ENCODE peak calls at places on chromosomes 16 and 17, in nine cellular contexts. E is NCI-H510A treated with DMSO at 0.1 percent for 48 hours; X is HTR-8/SVneo; T is putamen; G is NCI-H2081; S is GM04504; I is SK-N-SH; D is activated CD4-positive, alpha-beta memory T cell treated with anti-CD3 and anti-CD28 coated beads for 36 hours; N is ovary. M is an unnamed sample.

GRCh38 chr17:21039839-21040575 is 2.8 kb downstream of the USP22 start:
- DNase-seq in D (peak), T (no peak), N (no peak), X (peak), G (no peak), E (peak), I (peak), S (no peak), M (peak)

GRCh38 chr16:53291757-53292392 is 142.4 kb upstream of the RBL2 start:
- DNase-seq in T (no peak), S (peak), E (no peak), G (no peak), N (no peak), I (no peak), X (no peak), D (no peak), M (peak)

GRCh38 chr16:56643080-56643778 is 4.8 kb downstream of the MT1A start:
- DNase-seq in D (peak), T (no peak), G (no peak), N (peak), X (no peak), I (no peak), E (peak), S (no peak), M (peak)

GRCh38 chr17:82358467-82359350 is at the start of gene TEX19:
- DNase-seq in T (no peak), D (no peak), E (peak), N (no peak), X (peak), G (peak), I (peak), S (no peak), M (peak)

GRCh38 chr16:17607624-17608023 is 136.9 kb upstream of the XYLT1 start:
- DNase-seq in S (no peak), I (peak), X (no peak), T (no peak), N (no peak), D (no peak), G (no peak), E (peak), M (no peak)

GRCh38 chr16:74758801-74759200 is 15.8 kb downstream of the FA2H start:
- DNase-seq in I (no peak), T (no peak), X (no peak), D (no peak), S (no peak), G (no peak), N (no peak), E (no peak), M (no peak)

GRCh38 chr17:41917192-41917591 is 1.6 kb downstream of the ACLY start:
- DNase-seq in D (no peak), X (no peak), E (no peak), G (no peak), I (no peak), N (no peak), S (peak), T (no peak), M (no peak)

GRCh38 chr16:56547949-56548567 is 16.8 kb upstream of the MT4 start:
- DNase-seq in D (no peak), E (no peak), S (no peak), I (no peak), N (no peak), G (no peak), X (no peak), T (peak), M (no peak)

GRCh38 chr16:81625544-81626152 is 153.4 kb upstream of the PLCG2 start:
- DNase-seq in E (no peak), S (no peak), I (no peak), N (peak), X (no peak), T (no peak), G (no peak), D (peak), M (no peak)

GRCh38 chr16:69820926-69821541 is 58.9 kb downstream of the WWP2 start:
- DNase-seq in N (no peak), T (peak), E (no peak), D (no peak), S (peak), I (peak), G (no peak), X (no peak), M (no peak)

GRCh38 chr16:4945560-4946502 is 8.9 kb upstream of the PPL start:
- DNase-seq in E (no peak), I (no peak), D (no peak), X (peak), N (peak), S (no peak), G (no peak), T (no peak), M (peak)

GRCh38 chr16:67881557-67882220 is 3.0 kb upstream of the NRN1L start:
- DNase-seq in I (no peak), E (no peak), N (no peak), X (no peak), D (no peak), T (peak), G (no peak), S (no peak), M (no peak)

M was measured in LoVo.